ENCODE peak calls at places on chromosomes 13 and 19, in eight cellular contexts. One of them, this sample, is unnamed.

GRCh38 chr13:43140985-43141384 is 117.6 kb downstream of the DNAJC15 start:
- DNase-seq in NCI-H2081: no peak
- DNase-seq in fibroblast of lung: no peak
- DNase-seq in activated T-cell treated with anti-CD3 and anti-CD28 coated beads for 48 hours: no peak
- DNase-seq in neuronal stem cell: no peak
- DNase-seq in NCI-H1105: no peak
- DNase-seq in NCI-H748 treated with DMSO at 0.1 percent for 48 hours: no peak
- DNase-seq in activated CD8-positive, alpha-beta memory T cell treated with anti-CD3 and anti-CD28 coated beads for 48 hours: no peak
- DNase-seq in this sample: no peak

GRCh38 chr19:49820125-49820524 is 2.0 kb downstream of the MED25 start:
- DNase-seq in fibroblast of lung: no peak
- DNase-seq in NCI-H1105: peak
- DNase-seq in NCI-H2081: no peak
- DNase-seq in neuronal stem cell: no peak
- DNase-seq in activated T-cell treated with anti-CD3 and anti-CD28 coated beads for 48 hours: no peak
- DNase-seq in NCI-H748 treated with DMSO at 0.1 percent for 48 hours: no peak
- DNase-seq in activated CD8-positive, alpha-beta memory T cell treated with anti-CD3 and anti-CD28 coated beads for 48 hours: no peak
- DNase-seq in this sample: no peak

GRCh38 chr13:104773775-104774174 is 1707.6 kb upstream of the SLC10A2 start:
- DNase-seq in NCI-H748 treated with DMSO at 0.1 percent for 48 hours: no peak
- DNase-seq in NCI-H1105: peak
- DNase-seq in NCI-H2081: peak
- DNase-seq in neuronal stem cell: peak
- DNase-seq in fibroblast of lung: peak
- DNase-seq in activated CD8-positive, alpha-beta memory T cell treated with anti-CD3 and anti-CD28 coated beads for 48 hours: no peak
- DNase-seq in activated T-cell treated with anti-CD3 and anti-CD28 coated beads for 48 hours: no peak
- DNase-seq in this sample: peak

GRCh38 chr19:27793128-27793643 is 1419.8 kb downstream of the UQCRFS1 start:
- DNase-seq in NCI-H2081: peak
- DNase-seq in NCI-H1105: peak
- DNase-seq in fibroblast of lung: peak
- DNase-seq in NCI-H748 treated with DMSO at 0.1 percent for 48 hours: peak
- DNase-seq in neuronal stem cell: peak
- DNase-seq in activated CD8-positive, alpha-beta memory T cell treated with anti-CD3 and anti-CD28 coated beads for 48 hours: no peak
- DNase-seq in activated T-cell treated with anti-CD3 and anti-CD28 coated beads for 48 hours: peak
- DNase-seq in this sample: peak

GRCh38 chr13:27958928-27959539 is 10.1 kb downstream of the CDX2 start:
- DNase-seq in activated CD8-positive, alpha-beta memory T cell treated with anti-CD3 and anti-CD28 coated beads for 48 hours: no peak
- DNase-seq in activated T-cell treated with anti-CD3 and anti-CD28 coated beads for 48 hours: no peak
- DNase-seq in neuronal stem cell: no peak
- DNase-seq in fibroblast of lung: no peak
- DNase-seq in NCI-H748 treated with DMSO at 0.1 percent for 48 hours: no peak
- DNase-seq in NCI-H1105: no peak
- DNase-seq in NCI-H2081: no peak
- DNase-seq in this sample: no peak

GRCh38 chr19:48102870-48103751 is 7.5 kb downstream of the PLA2G4C start:
- DNase-seq in NCI-H1105: no peak
- DNase-seq in activated T-cell treated with anti-CD3 and anti-CD28 coated beads for 48 hours: no peak
- DNase-seq in NCI-H2081: no peak
- DNase-seq in activated CD8-positive, alpha-beta memory T cell treated with anti-CD3 and anti-CD28 coated beads for 48 hours: no peak
- DNase-seq in NCI-H748 treated with DMSO at 0.1 percent for 48 hours: peak
- DNase-seq in fibroblast of lung: peak
- DNase-seq in neuronal stem cell: peak
- DNase-seq in this sample: peak

GRCh38 chr19:16319466-16319865 is 5.2 kb upstream of the KLF2 start:
- DNase-seq in NCI-H748 treated with DMSO at 0.1 percent for 48 hours: no peak
- DNase-seq in fibroblast of lung: peak
- DNase-seq in neuronal stem cell: no peak
- DNase-seq in activated CD8-positive, alpha-beta memory T cell treated with anti-CD3 and anti-CD28 coated beads for 48 hours: no peak
- DNase-seq in activated T-cell treated with anti-CD3 and anti-CD28 coated beads for 48 hours: no peak
- DNase-seq in NCI-H1105: no peak
- DNase-seq in NCI-H2081: no peak
- DNase-seq in this sample: no peak

GRCh38 chr19:7857727-7858701 is 16.2 kb downstream of the PRR36 start:
- DNase-seq in fibroblast of lung: no peak
- DNase-seq in neuronal stem cell: peak
- DNase-seq in NCI-H2081: no peak
- DNase-seq in activated CD8-positive, alpha-beta memory T cell treated with anti-CD3 and anti-CD28 coated beads for 48 hours: no peak
- DNase-seq in activated T-cell treated with anti-CD3 and anti-CD28 coated beads for 48 hours: no peak
- DNase-seq in NCI-H1105: peak
- DNase-seq in NCI-H748 treated with DMSO at 0.1 percent for 48 hours: no peak
- DNase-seq in this sample: no peak

GRCh38 chr19:39237200-39238184 is 7.3 kb downstream of the IFNL3 start:
- DNase-seq in neuronal stem cell: no peak
- DNase-seq in NCI-H748 treated with DMSO at 0.1 percent for 48 hours: no peak
- DNase-seq in NCI-H1105: no peak
- DNase-seq in activated CD8-positive, alpha-beta memory T cell treated with anti-CD3 and anti-CD28 coated beads for 48 hours: no peak
- DNase-seq in NCI-H2081: no peak
- DNase-seq in fibroblast of lung: no peak
- DNase-seq in activated T-cell treated with anti-CD3 and anti-CD28 coated beads for 48 hours: peak
- DNase-seq in this sample: no peak

GRCh38 chr19:30227071-30227621 is 145.0 kb upstream of the ZNF536 start:
- DNase-seq in fibroblast of lung: no peak
- DNase-seq in NCI-H748 treated with DMSO at 0.1 percent for 48 hours: no peak
- DNase-seq in NCI-H1105: peak
- DNase-seq in neuronal stem cell: no peak
- DNase-seq in activated CD8-positive, alpha-beta memory T cell treated with anti-CD3 and anti-CD28 coated beads for 48 hours: no peak
- DNase-seq in NCI-H2081: no peak
- DNase-seq in activated T-cell treated with anti-CD3 and anti-CD28 coated beads for 48 hours: no peak
- DNase-seq in this sample: no peak

GRCh38 chr13:103104340-103104739 is 38.1 kb upstream of the SLC10A2 start:
- DNase-seq in fibroblast of lung: no peak
- DNase-seq in activated CD8-positive, alpha-beta memory T cell treated with anti-CD3 and anti-CD28 coated beads for 48 hours: no peak
- DNase-seq in activated T-cell treated with anti-CD3 and anti-CD28 coated beads for 48 hours: no peak
- DNase-seq in NCI-H748 treated with DMSO at 0.1 percent for 48 hours: no peak
- DNase-seq in neuronal stem cell: no peak
- DNase-seq in NCI-H1105: no peak
- DNase-seq in NCI-H2081: no peak
- DNase-seq in this sample: no peak

GRCh38 chr19:12064266-12065099 is at the start of gene ZNF844:
- DNase-seq in activated CD8-positive, alpha-beta memory T cell treated with anti-CD3 and anti-CD28 coated beads for 48 hours: peak
- DNase-seq in activated T-cell treated with anti-CD3 and anti-CD28 coated beads for 48 hours: peak
- DNase-seq in NCI-H2081: peak
- DNase-seq in fibroblast of lung: peak
- DNase-seq in neuronal stem cell: peak
- DNase-seq in NCI-H1105: no peak
- DNase-seq in NCI-H748 treated with DMSO at 0.1 percent for 48 hours: peak
- DNase-seq in this sample: no peak

GRCh38 chr13:40484101-40484800 is 182.2 kb downstream of the FOXO1 start:
- DNase-seq in fibroblast of lung: no peak
- DNase-seq in NCI-H1105: no peak
- DNase-seq in activated CD8-positive, alpha-beta memory T cell treated with anti-CD3 and anti-CD28 coated beads for 48 hours: no peak
- DNase-seq in neuronal stem cell: no peak
- DNase-seq in NCI-H2081: no peak
- DNase-seq in NCI-H748 treated with DMSO at 0.1 percent for 48 hours: no peak
- DNase-seq in activated T-cell treated with anti-CD3 and anti-CD28 coated beads for 48 hours: no peak
- DNase-seq in this sample: no peak

GRCh38 chr19:34767967-34768366 is 5.0 kb downstream of the ZNF599 start:
- DNase-seq in NCI-H1105: no peak
- DNase-seq in NCI-H2081: no peak
- DNase-seq in fibroblast of lung: no peak
- DNase-seq in NCI-H748 treated with DMSO at 0.1 percent for 48 hours: no peak
- DNase-seq in activated CD8-positive, alpha-beta memory T cell treated with anti-CD3 and anti-CD28 coated beads for 48 hours: no peak
- DNase-seq in activated T-cell treated with anti-CD3 and anti-CD28 coated beads for 48 hours: no peak
- DNase-seq in neuronal stem cell: no peak
- DNase-seq in this sample: no peak

GRCh38 chr19:19274716-19275115 is 1.6 kb upstream of the TM6SF2 start:
- DNase-seq in NCI-H2081: no peak
- DNase-seq in NCI-H748 treated with DMSO at 0.1 percent for 48 hours: no peak
- DNase-seq in NCI-H1105: no peak
- DNase-seq in neuronal stem cell: no peak
- DNase-seq in fibroblast of lung: no peak
- DNase-seq in activated T-cell treated with anti-CD3 and anti-CD28 coated beads for 48 hours: no peak
- DNase-seq in activated CD8-positive, alpha-beta memory T cell treated with anti-CD3 and anti-CD28 coated beads for 48 hours: no peak
- DNase-seq in this sample: no peak

GRCh38 chr19:56933014-56933705 is 92.6 kb upstream of the PEG3 start:
- DNase-seq in neuronal stem cell: no peak
- DNase-seq in fibroblast of lung: no peak
- DNase-seq in NCI-H1105: peak
- DNase-seq in activated CD8-positive, alpha-beta memory T cell treated with anti-CD3 and anti-CD28 coated beads for 48 hours: no peak
- DNase-seq in NCI-H748 treated with DMSO at 0.1 percent for 48 hours: no peak
- DNase-seq in activated T-cell treated with anti-CD3 and anti-CD28 coated beads for 48 hours: no peak
- DNase-seq in NCI-H2081: no peak
- DNase-seq in this sample: no peak

GRCh38 chr19:18568367-18568766 is 3.3 kb upstream of the UBA52 start:
- DNase-seq in neuronal stem cell: no peak
- DNase-seq in NCI-H1105: no peak
- DNase-seq in NCI-H2081: no peak
- DNase-seq in NCI-H748 treated with DMSO at 0.1 percent for 48 hours: no peak
- DNase-seq in fibroblast of lung: no peak
- DNase-seq in activated T-cell treated with anti-CD3 and anti-CD28 coated beads for 48 hours: no peak
- DNase-seq in activated CD8-positive, alpha-beta memory T cell treated with anti-CD3 and anti-CD28 coated beads for 48 hours: no peak
- DNase-seq in this sample: no peak

GRCh38 chr13:113836917-113837553 is 26.8 kb downstream of the GAS6 start:
- DNase-seq in neuronal stem cell: no peak
- DNase-seq in NCI-H1105: peak
- DNase-seq in NCI-H2081: peak
- DNase-seq in fibroblast of lung: peak
- DNase-seq in activated T-cell treated with anti-CD3 and anti-CD28 coated beads for 48 hours: no peak
- DNase-seq in activated CD8-positive, alpha-beta memory T cell treated with anti-CD3 and anti-CD28 coated beads for 48 hours: no peak
- DNase-seq in NCI-H748 treated with DMSO at 0.1 percent for 48 hours: no peak
- DNase-seq in this sample: peak

GRCh38 chr13:19910336-19911072 is 47.1 kb upstream of the ZMYM5 start:
- DNase-seq in neuronal stem cell: no peak
- DNase-seq in NCI-H748 treated with DMSO at 0.1 percent for 48 hours: no peak
- DNase-seq in activated T-cell treated with anti-CD3 and anti-CD28 coated beads for 48 hours: no peak
- DNase-seq in activated CD8-positive, alpha-beta memory T cell treated with anti-CD3 and anti-CD28 coated beads for 48 hours: no peak
- DNase-seq in NCI-H1105: no peak
- DNase-seq in NCI-H2081: no peak
- DNase-seq in fibroblast of lung: no peak
- DNase-seq in this sample: no peak

GRCh38 chr19:17560205-17560595 is 4.8 kb downstream of the COLGALT1 start:
- DNase-seq in neuronal stem cell: no peak
- DNase-seq in activated CD8-positive, alpha-beta memory T cell treated with anti-CD3 and anti-CD28 coated beads for 48 hours: no peak
- DNase-seq in NCI-H748 treated with DMSO at 0.1 percent for 48 hours: no peak
- DNase-seq in activated T-cell treated with anti-CD3 and anti-CD28 coated beads for 48 hours: no peak
- DNase-seq in NCI-H2081: no peak
- DNase-seq in NCI-H1105: no peak
- DNase-seq in fibroblast of lung: peak
- DNase-seq in this sample: no peak

GRCh38 chr13:79637086-79637763 is 156.3 kb downstream of the NDFIP2 start:
- DNase-seq in activated CD8-positive, alpha-beta memory T cell treated with anti-CD3 and anti-CD28 coated beads for 48 hours: no peak
- DNase-seq in fibroblast of lung: peak
- DNase-seq in NCI-H748 treated with DMSO at 0.1 percent for 48 hours: no peak
- DNase-seq in NCI-H2081: no peak
- DNase-seq in activated T-cell treated with anti-CD3 and anti-CD28 coated beads for 48 hours: no peak
- DNase-seq in NCI-H1105: no peak
- DNase-seq in neuronal stem cell: no peak
- DNase-seq in this sample: no peak

GRCh38 chr19:58009301-58009665 is 6.7 kb upstream of the ZNF606 start:
- DNase-seq in fibroblast of lung: no peak
- DNase-seq in neuronal stem cell: no peak
- DNase-seq in NCI-H2081: no peak
- DNase-seq in activated CD8-positive, alpha-beta memory T cell treated with anti-CD3 and anti-CD28 coated beads for 48 hours: no peak
- DNase-seq in NCI-H748 treated with DMSO at 0.1 percent for 48 hours: no peak
- DNase-seq in NCI-H1105: no peak
- DNase-seq in activated T-cell treated with anti-CD3 and anti-CD28 coated beads for 48 hours: no peak
- DNase-seq in this sample: no peak

GRCh38 chr19:47589824-47590223 is 16.9 kb upstream of the ZNF541 start:
- DNase-seq in NCI-H1105: no peak
- DNase-seq in NCI-H2081: no peak
- DNase-seq in NCI-H748 treated with DMSO at 0.1 percent for 48 hours: no peak
- DNase-seq in neuronal stem cell: no peak
- DNase-seq in activated CD8-positive, alpha-beta memory T cell treated with anti-CD3 and anti-CD28 coated beads for 48 hours: no peak
- DNase-seq in activated T-cell treated with anti-CD3 and anti-CD28 coated beads for 48 hours: no peak
- DNase-seq in fibroblast of lung: no peak
- DNase-seq in this sample: no peak

GRCh38 chr19:10010939-10011338 is 635 bp upstream of the COL5A3 start:
- DNase-seq in activated T-cell treated with anti-CD3 and anti-CD28 coated beads for 48 hours: no peak
- DNase-seq in NCI-H1105: no peak
- DNase-seq in NCI-H2081: no peak
- DNase-seq in fibroblast of lung: no peak
- DNase-seq in activated CD8-positive, alpha-beta memory T cell treated with anti-CD3 and anti-CD28 coated beads for 48 hours: no peak
- DNase-seq in neuronal stem cell: no peak
- DNase-seq in NCI-H748 treated with DMSO at 0.1 percent for 48 hours: no peak
- DNase-seq in this sample: no peak

GRCh38 chr19:48659768-48660167 is 13.0 kb downstream of the NTN5 start:
- DNase-seq in fibroblast of lung: no peak
- DNase-seq in NCI-H748 treated with DMSO at 0.1 percent for 48 hours: no peak
- DNase-seq in activated CD8-positive, alpha-beta memory T cell treated with anti-CD3 and anti-CD28 coated beads for 48 hours: no peak
- DNase-seq in neuronal stem cell: no peak
- DNase-seq in NCI-H1105: no peak
- DNase-seq in activated T-cell treated with anti-CD3 and anti-CD28 coated beads for 48 hours: no peak
- DNase-seq in NCI-H2081: no peak
- DNase-seq in this sample: no peak

GRCh38 chr13:97142452-97142851 is 79.7 kb upstream of the MBNL2 start:
- DNase-seq in activated CD8-positive, alpha-beta memory T cell treated with anti-CD3 and anti-CD28 coated beads for 48 hours: no peak
- DNase-seq in NCI-H2081: no peak
- DNase-seq in activated T-cell treated with anti-CD3 and anti-CD28 coated beads for 48 hours: no peak
- DNase-seq in NCI-H1105: no peak
- DNase-seq in fibroblast of lung: no peak
- DNase-seq in neuronal stem cell: no peak
- DNase-seq in NCI-H748 treated with DMSO at 0.1 percent for 48 hours: no peak
- DNase-seq in this sample: peak

GRCh38 chr19:18291590-18292459 is 10.4 kb upstream of the JUND start:
- DNase-seq in NCI-H2081: peak
- DNase-seq in activated CD8-positive, alpha-beta memory T cell treated with anti-CD3 and anti-CD28 coated beads for 48 hours: peak
- DNase-seq in NCI-H748 treated with DMSO at 0.1 percent for 48 hours: no peak
- DNase-seq in neuronal stem cell: no peak
- DNase-seq in fibroblast of lung: peak
- DNase-seq in activated T-cell treated with anti-CD3 and anti-CD28 coated beads for 48 hours: peak
- DNase-seq in NCI-H1105: peak
- DNase-seq in this sample: peak

GRCh38 chr13:66673401-66673800 is 556.7 kb downstream of the PCDH9 start:
- DNase-seq in fibroblast of lung: peak
- DNase-seq in NCI-H748 treated with DMSO at 0.1 percent for 48 hours: no peak
- DNase-seq in NCI-H1105: no peak
- DNase-seq in NCI-H2081: no peak
- DNase-seq in neuronal stem cell: no peak
- DNase-seq in activated T-cell treated with anti-CD3 and anti-CD28 coated beads for 48 hours: no peak
- DNase-seq in activated CD8-positive, alpha-beta memory T cell treated with anti-CD3 and anti-CD28 coated beads for 48 hours: no peak
- DNase-seq in this sample: no peak

GRCh38 chr13:70386919-70387318 is 278.7 kb upstream of the KLHL1 start:
- DNase-seq in neuronal stem cell: no peak
- DNase-seq in activated CD8-positive, alpha-beta memory T cell treated with anti-CD3 and anti-CD28 coated beads for 48 hours: no peak
- DNase-seq in fibroblast of lung: no peak
- DNase-seq in NCI-H748 treated with DMSO at 0.1 percent for 48 hours: no peak
- DNase-seq in NCI-H2081: no peak
- DNase-seq in NCI-H1105: no peak
- DNase-seq in activated T-cell treated with anti-CD3 and anti-CD28 coated beads for 48 hours: no peak
- DNase-seq in this sample: no peak